ENCODE peak calls at places on chromosome 20, in nine cellular contexts. E, M, J, S, Y, Q, K, V and N are unnamed samples. For H3K4me1, the result is how much of the 10 kb centered on the place peaks cover.

GRCh38 chr20:48275737-48276342 is 490.6 kb upstream of the SULF2 start:
- DNase-seq in K (no peak), E (no peak), J (no peak), Q (peak), V (no peak), Y (no peak), S (no peak), M (no peak), N (no peak)

GRCh38 chr20:52200870-52201269 is 9.3 kb upstream of the ZFP64 start:
- DNase-seq in Y (no peak), V (no peak), K (no peak), S (no peak), Q (no peak), J (no peak), M (peak), E (no peak), N (no peak)

GRCh38 chr20:14410869-14411555 is 73.6 kb upstream of the FLRT3 start:
- DNase-seq in E (no peak), S (no peak), Y (no peak), J (no peak), V (no peak), Q (no peak), K (no peak), M (no peak), N (no peak)

GRCh38 chr20:42886046-42886445 is 303.7 kb downstream of the PTPRT start:
- DNase-seq in S (no peak), J (no peak), Q (no peak), Y (no peak), M (no peak), K (no peak), V (no peak), E (no peak), N (no peak)

GRCh38 chr20:48680650-48681049 is 147.1 kb downstream of the PREX1 start:
- DNase-seq in M (no peak), K (no peak), Y (no peak), J (no peak), Q (no peak), S (no peak), E (no peak), V (no peak), N (no peak)

GRCh38 chr20:32749914-32750637 is 6.8 kb upstream of the COMMD7 start:
- DNase-seq in Y (no peak), S (no peak), Q (peak), K (no peak), M (no peak), V (no peak), E (no peak), J (no peak), N (no peak)

GRCh38 chr20:49987868-49988690 is 5.3 kb downstream of the SNAI1 start:
- DNase-seq in Q (no peak), K (no peak), E (no peak), V (no peak), J (no peak), S (no peak), M (peak), Y (no peak), N (no peak)

GRCh38 chr20:36153754-36154695 is 515 bp upstream of the EPB41L1 start:
- DNase-seq in V (no peak), M (peak), Y (no peak), J (no peak), E (peak), Q (peak), K (peak), S (peak), N (peak)

GRCh38 chr20:22101606-22102005 is 396.1 kb downstream of the PAX1 start:
- DNase-seq in M (no peak), J (no peak), Q (no peak), S (no peak), K (no peak), E (no peak), Y (no peak), V (no peak), N (no peak)

GRCh38 chr20:63215101-63216040 is 560 bp downstream of the YTHDF1 start:
- DNase-seq in Y (no peak), M (peak), K (peak), J (peak), E (no peak), S (no peak), V (no peak), Q (peak), N (peak)
- TF ChIP-seq CTCF in Y (peak), M (peak), K (peak), J (peak), E (no peak), S (peak), V (peak), Q (peak), N (peak)

GRCh38 chr20:62368629-62369507 is 1.8 kb upstream of the LAMA5 start:
- DNase-seq in S (peak), V (no peak), M (peak), E (no peak), K (peak), Q (peak), J (no peak), Y (no peak), N (no peak)
- H3K4me1 ChIP-seq in S (half or more), V (under half), M (under half), E (under half), K (under half), Q (half or more), J (under half), Y (under half), N (under half)

DNA sequence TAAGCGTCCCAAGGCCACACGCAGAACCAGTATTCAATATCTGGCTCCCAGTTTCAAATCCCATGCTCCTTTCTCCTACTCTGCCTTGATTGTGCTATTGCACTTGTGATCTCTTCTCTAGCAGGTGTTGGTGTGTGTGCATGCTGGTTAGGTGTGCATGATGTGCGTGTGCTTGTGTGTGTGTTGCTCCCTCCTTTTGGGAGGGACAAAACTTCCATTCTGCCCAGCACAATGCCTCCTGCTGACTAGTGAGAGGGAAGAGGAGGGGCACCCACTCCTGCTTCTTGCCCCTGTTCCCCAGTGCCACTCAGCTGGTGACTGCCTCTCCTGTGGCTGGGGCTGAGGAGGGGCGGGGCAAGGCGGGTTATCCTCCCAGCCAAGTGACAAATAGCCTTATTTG is 19.7 kb downstream of the CD40 start:
- DNase-seq in K (no peak), J (no peak), S (no peak), M (no peak), E (no peak), Y (no peak), V (no peak), Q (no peak), N (no peak)
- TF ChIP-seq CTCF in K (no peak), J (no peak), S (no peak), M (no peak), E (no peak), Y (no peak), V (no peak), Q (no peak), N (no peak)

GRCh38 chr20:57999465-58000111 is 228.9 kb downstream of the ANKRD60 start:
- DNase-seq in J (no peak), S (no peak), Y (no peak), V (no peak), M (no peak), Q (no peak), K (no peak), E (no peak), N (no peak)
- H3K4me1 ChIP-seq in J (under half), S (under half), Y (under half), V (under half), M (under half), Q (under half), K (under half), E (under half), N (under half)